ENCODE peak calls at places on chromosomes 2 and 18, in four cellular contexts. N is ovary, V is neural progenitor cell, I is colonic mucosa. M is an unnamed sample.

GRCh38 chr2:175478369-175478768 is 296.9 kb upstream of the ATP5MC3 start:
- DNase-seq in N (no peak), V (peak; percentile 23), I (no peak), M (no peak)

GRCh38 chr18:57004366-57005121 is 142.3 kb upstream of the BOD1L2 start:
- DNase-seq in N (no peak), V (no peak), I (no peak), M (no peak)

GRCh38 chr2:240224676-240225075 is 84.2 kb upstream of the OTOS start:
- DNase-seq in N (no peak), V (no peak), I (no peak), M (no peak)

GRCh38 chr2:227623225-227623624 is 5.9 kb downstream of the SCYGR4 start:
- DNase-seq in N (no peak), V (no peak), I (no peak), M (no peak)

GRCh38 chr2:128638311-128638710 is 319.6 kb upstream of the HS6ST1 start:
- DNase-seq in N (peak; percentile 2), V (peak; percentile 64), I (peak; percentile 14), M (no peak)

GRCh38 chr2:233446121-233446520 is 91.8 kb downstream of the DGKD start:
- DNase-seq in N (no peak), V (no peak), I (no peak), M (no peak)

GRCh38 chr2:95312543-95313205 is 15.5 kb downstream of the KCNIP3 start:
- DNase-seq in N (no peak), V (no peak), I (no peak), M (no peak)

GRCh38 chr2:189951791-189952535 is 110.6 kb downstream of the MSTN start:
- DNase-seq in N (no peak), V (no peak), I (no peak), M (no peak)

GRCh38 chr2:156343940-156344301 is 11.4 kb upstream of the NR4A2 start:
- DNase-seq in N (no peak), V (no peak), I (no peak), M (no peak)

GRCh38 chr18:66682855-66683322 is 79.0 kb upstream of the CDH19 start:
- DNase-seq in N (no peak), V (peak; percentile 14), I (no peak), M (no peak)

GRCh38 chr2:11406492-11407381 is 59.2 kb downstream of the E2F6 start:
- DNase-seq in N (peak; percentile 59), V (no peak), I (no peak), M (no peak)

GRCh38 chr2:37387143-37387835 is 42.9 kb downstream of the QPCT start:
- DNase-seq in N (no peak), V (no peak), I (no peak), M (no peak)

GRCh38 chr2:200159366-200159720 is 147.2 kb upstream of the SPATS2L start:
- DNase-seq in N (no peak), V (no peak), I (no peak), M (no peak)

GRCh38 chr2:217988840-217989204 is 14.0 kb downstream of the TNS1 start:
- DNase-seq in N (no peak), V (no peak), I (no peak), M (no peak)

GRCh38 chr18:21484851-21485636 is 115.5 kb downstream of the ESCO1 start:
- DNase-seq in N (no peak), V (no peak), I (no peak), M (no peak)

GRCh38 chr2:143530753-143531152 is 401.5 kb downstream of the ARHGAP15 start:
- DNase-seq in N (no peak), V (no peak), I (no peak), M (no peak)

GRCh38 chr2:37713258-37713700 is 41.8 kb upstream of the CDC42EP3 start:
- DNase-seq in N (no peak), V (no peak), I (no peak), M (no peak)

GRCh38 chr2:9071032-9071431 is 67.5 kb upstream of the MBOAT2 start:
- DNase-seq in N (no peak), V (no peak), I (peak; percentile 62), M (no peak)

GRCh38 chr2:128748336-128748735 is 429.7 kb upstream of the HS6ST1 start:
- DNase-seq in N (no peak), V (no peak), I (no peak), M (no peak)

GRCh38 chr2:157433335-157433890 is 10.5 kb downstream of the CYTIP start:
- DNase-seq in N (no peak), V (no peak), I (no peak), M (no peak)

GRCh38 chr2:128424806-128425205 is 106.1 kb upstream of the HS6ST1 start:
- DNase-seq in N (no peak), V (peak; percentile 35), I (no peak), M (no peak)

GRCh38 chr2:20103514-20103913 is 52.1 kb upstream of the LAPTM4A start:
- DNase-seq in N (no peak), V (no peak), I (no peak), M (no peak)

GRCh38 chr2:182077451-182078142 is 91.9 kb downstream of the PPP1R1C start:
- DNase-seq in N (no peak), V (peak; percentile 75), I (peak; percentile 56), M (peak; percentile 52)

GRCh38 chr2:50126845-50127244 is 905.1 kb downstream of the NRXN1 start:
- DNase-seq in N (no peak), V (no peak), I (no peak), M (no peak)

GRCh38 chr18:66872277-66872676 is 268.4 kb upstream of the CDH19 start:
- DNase-seq in N (no peak), V (no peak), I (no peak), M (no peak)

DNA sequence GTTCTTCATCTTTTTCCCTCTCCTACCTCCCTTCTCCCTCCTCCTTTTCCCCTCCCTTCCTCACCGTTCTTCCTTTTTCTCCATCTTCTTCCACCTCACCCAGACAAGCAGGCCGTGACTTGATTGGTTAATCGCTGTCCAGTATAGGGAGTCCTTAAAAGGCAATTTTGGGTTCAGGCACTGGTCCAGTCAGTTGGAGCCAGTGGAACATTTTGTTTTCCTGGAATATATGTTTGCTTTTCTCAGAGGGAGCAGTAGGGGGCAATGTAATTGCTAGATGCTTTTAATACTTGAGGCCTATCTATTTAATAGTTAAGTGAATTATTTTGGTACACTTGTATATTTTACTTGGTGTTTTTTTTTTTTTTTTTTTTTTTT is 15.0 kb downstream of the ELAC1 start:
- DNase-seq in N (no peak), V (no peak), I (no peak), M (no peak)
- TF ChIP-seq CTCF in N (no peak), V (no peak), I (no peak), M (no peak)

GRCh38 chr2:135096665-135097446 is 44.8 kb downstream of the RAB3GAP1 start:
- DNase-seq in N (no peak), V (no peak), I (no peak), M (no peak)

GRCh38 chr2:135095591-135095990 is 43.5 kb downstream of the RAB3GAP1 start:
- DNase-seq in N (no peak), V (no peak), I (no peak), M (no peak)

GRCh38 chr2:135103843-135104242 is 51.8 kb downstream of the RAB3GAP1 start:
- DNase-seq in N (no peak), V (no peak), I (no peak), M (no peak)

GRCh38 chr2:135097532-135098231 is 45.6 kb downstream of the RAB3GAP1 start:
- DNase-seq in N (no peak), V (no peak), I (no peak), M (no peak)

DNA sequence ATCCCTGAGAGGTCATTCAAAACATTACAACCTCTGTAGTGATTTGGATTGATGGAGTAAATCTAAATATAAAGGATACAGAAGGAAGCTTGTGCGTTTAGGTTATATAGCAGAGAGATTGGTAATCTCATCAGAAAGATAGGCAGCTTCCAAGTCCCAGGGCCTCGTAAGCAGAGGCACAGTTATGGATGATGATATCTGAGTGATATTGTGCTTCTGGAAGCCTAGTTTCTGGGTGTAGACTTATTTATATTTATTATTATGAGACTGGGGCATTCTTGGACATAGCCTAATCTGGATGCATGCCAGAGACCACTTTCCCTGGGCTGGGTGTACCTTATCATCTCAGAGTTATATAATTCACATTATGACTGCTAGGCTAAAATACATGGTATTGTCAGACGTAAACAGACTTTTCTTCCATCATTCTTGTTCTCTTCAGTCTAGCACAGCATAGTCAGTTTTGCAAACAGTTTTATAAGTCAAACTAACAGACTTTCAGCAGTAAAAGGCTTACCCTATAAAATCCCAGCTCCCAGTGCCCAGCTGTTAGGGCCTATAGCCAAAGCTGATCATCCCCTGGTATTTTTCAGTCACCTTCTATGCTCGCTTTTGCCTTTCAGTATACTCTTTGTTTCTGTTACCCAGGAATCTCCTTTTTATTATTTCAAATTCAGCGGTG is 47.9 kb downstream of the RAB3GAP1 start:
- DNase-seq in N (no peak), V (no peak), I (no peak), M (no peak)
- H3K27ac ChIP-seq in N (no peak overlapping the region), V (no peak overlapping the region), I (no peak overlapping the region), M (no peak overlapping the region)

DNA sequence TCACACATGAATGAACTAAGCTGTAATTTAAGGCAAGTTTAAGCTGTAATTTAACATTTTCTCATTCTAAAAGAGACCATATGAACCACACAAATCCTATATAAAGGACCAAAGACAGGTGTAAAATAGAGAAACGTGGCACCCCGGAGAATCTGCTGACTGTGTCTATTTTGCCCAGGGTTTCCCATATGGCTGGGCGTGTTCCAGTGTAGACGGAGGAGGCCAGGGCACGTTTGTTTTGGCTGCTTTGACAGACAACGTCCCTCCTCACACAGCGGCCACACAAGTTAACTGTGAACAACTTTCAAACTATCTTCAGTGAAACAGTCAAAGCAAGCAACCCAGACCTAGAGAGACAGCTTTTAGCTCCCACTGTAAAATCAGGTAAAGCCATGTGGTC is 40.9 kb downstream of the SLC66A2 start:
- DNase-seq in N (no peak), V (no peak), I (no peak), M (no peak)
- H3K9me3 ChIP-seq in N (no peaks in the 10 kb centered on the region), V (no peaks in the 10 kb centered on the region), I (no peaks in the 10 kb centered on the region), M (no peaks in the 10 kb centered on the region)

GRCh38 chr2:168712053-168712452 is 90.4 kb upstream of the NOSTRIN start:
- DNase-seq in N (no peak), V (peak; percentile 37), I (no peak), M (no peak)
- TF ChIP-seq CTCF in N (no peak), V (peak; percentile 31), I (no peak), M (no peak)

GRCh38 chr2:44553456-44553855 is 191.7 kb downstream of the CAMKMT start:
- DNase-seq in N (no peak), V (no peak), I (no peak), M (no peak)
- H3K27ac ChIP-seq in N (no peak overlapping the region), V (no peak overlapping the region), I (no peak overlapping the region), M (no peak overlapping the region)

DNA sequence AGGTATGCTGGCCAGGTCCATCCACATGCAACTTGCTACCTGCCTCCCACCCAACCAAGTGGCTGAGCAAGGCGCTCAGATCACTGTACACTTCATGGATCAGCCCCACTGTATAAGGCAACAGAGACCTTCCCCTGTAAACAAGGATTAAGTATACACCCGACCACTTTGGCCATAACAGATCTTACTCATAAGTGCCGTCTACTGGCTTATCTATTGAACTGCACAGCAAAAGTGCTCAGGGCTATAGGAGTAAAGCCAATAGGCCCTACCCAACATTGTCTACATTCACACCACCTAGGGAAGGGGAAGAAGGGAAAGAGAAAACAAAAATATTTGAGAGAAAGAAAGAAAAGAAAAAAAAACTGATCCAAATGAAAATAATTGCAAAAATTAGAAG is 663.9 kb upstream of the LRRTM1 start:
- DNase-seq in N (no peak), V (peak; percentile 5), I (no peak), M (no peak)
- H3K9me3 ChIP-seq in N (no peaks in the 10 kb centered on the region), V (no peaks in the 10 kb centered on the region), I (no peaks in the 10 kb centered on the region), M (peaks cover 13% of the 10 kb centered on the region)